ENCODE peak calls at places on chromosome 13, in eight cellular contexts. N is activated T-cell treated with anti-CD3 and anti-CD28 coated beads for 1 hour; K is NCI-H345; S is stimulated activated CD4-positive, alpha-beta T cell treated with anti-CD3 and anti-CD28 coated beads, Interleukin-4, amount 100 ng/mL, for 1 hour; P is activated B cell treated with CpG ODN at 0.5 μM for 24 hours; I is NCI-H774; E is mesenteric fat pad; Y is choroid plexus epithelial cell. A is an unnamed sample.
A peak's percentile ranks its signal among the peaks of the same experiment; 100 is the strongest.

GRCh38 chr13:72255908-72256307 is 388.9 kb upstream of the DACH1 start:
- DNase-seq in N (no peak), K (peak; percentile 39), S (no peak), P (no peak), I (no peak), E (no peak), Y (peak; percentile 65), A (peak; percentile 47)

GRCh38 chr13:32334676-32335075 is 19.4 kb downstream of the BRCA2 start:
- DNase-seq in N (no peak), K (no peak), S (no peak), P (no peak), I (no peak), E (no peak), Y (no peak), A (no peak)

GRCh38 chr13:40517486-40518311 is 148.7 kb downstream of the FOXO1 start:
- DNase-seq in N (no peak), K (no peak), S (peak; percentile 20), P (no peak), I (no peak), E (no peak), Y (no peak), A (no peak)

GRCh38 chr13:105466376-105466775 is 1069.1 kb downstream of the EFNB2 start:
- DNase-seq in N (no peak), K (no peak), S (no peak), P (no peak), I (no peak), E (no peak), Y (no peak), A (no peak)

GRCh38 chr13:75256922-75257321 is 225.0 kb downstream of the TBC1D4 start:
- DNase-seq in N (no peak), K (peak; percentile 4), S (no peak), P (no peak), I (no peak), E (no peak), Y (peak; percentile 27), A (no peak)

GRCh38 chr13:44117351-44117750 is 237.6 kb downstream of the LACC1 start:
- DNase-seq in N (no peak), K (no peak), S (no peak), P (no peak), I (no peak), E (no peak), Y (peak; percentile 50), A (peak; percentile 26)

GRCh38 chr13:52128714-52129700 is at the start of gene NEK5:
- DNase-seq in N (peak; percentile 35), K (peak; percentile 52), S (peak; percentile 61), P (peak; percentile 56), I (peak; percentile 33), E (peak; percentile 92), Y (peak; percentile 53), A (peak; percentile 41)

GRCh38 chr13:40043759-40044158 is 388.3 kb downstream of the COG6 start:
- DNase-seq in N (no peak), K (no peak), S (no peak), P (no peak), I (no peak), E (no peak), Y (no peak), A (no peak)

GRCh38 chr13:40518481-40518882 is 148.0 kb downstream of the FOXO1 start:
- DNase-seq in N (no peak), K (no peak), S (peak; percentile 70), P (no peak), I (no peak), E (no peak), Y (no peak), A (no peak)

GRCh38 chr13:108618233-108618632 is 11.2 kb upstream of the MYO16 start:
- DNase-seq in N (no peak), K (no peak), S (no peak), P (no peak), I (no peak), E (no peak), Y (no peak), A (no peak)

GRCh38 chr13:96946709-96947311 is 47.5 kb downstream of the OXGR1 start:
- DNase-seq in N (no peak), K (no peak), S (no peak), P (no peak), I (no peak), E (no peak), Y (no peak), A (no peak)

A was measured in DMS153.